ENCODE peak calls at places on chromosomes 6 and 20, in ten cellular contexts. A, W, N, I, T, Z, L, O, D and P are unnamed samples.

GRCh38 chr6:37819802-37820712 is 530 bp downstream of the ZFAND3 start:
- DNase-seq in A (peak), W (no peak), N (peak), I (peak), T (peak), Z (peak), L (no peak), O (peak), D (peak), P (no peak)

GRCh38 chr20:23928788-23929187 is 49.2 kb upstream of the CST5 start:
- DNase-seq in A (no peak), W (no peak), N (no peak), I (no peak), T (no peak), Z (no peak), L (no peak), O (no peak), D (no peak), P (no peak)

GRCh38 chr20:17557675-17558006 is 12.2 kb upstream of the DSTN start:
- DNase-seq in A (peak), W (no peak), N (peak), I (no peak), T (peak), Z (no peak), L (no peak), O (peak), D (no peak), P (no peak)

GRCh38 chr6:135759831-135760230 is 91.7 kb upstream of the PDE7B start:
- DNase-seq in A (peak), W (no peak), N (no peak), I (no peak), T (peak), Z (no peak), L (no peak), O (no peak), D (no peak), P (no peak)

GRCh38 chr20:1854246-1854645 is 41.0 kb upstream of the SIRPA start:
- DNase-seq in A (no peak), W (no peak), N (no peak), I (no peak), T (no peak), Z (no peak), L (no peak), O (no peak), D (no peak), P (no peak)

GRCh38 chr6:166614589-166614988 is 12.5 kb downstream of the RPS6KA2 start:
- DNase-seq in A (peak), W (no peak), N (peak), I (no peak), T (no peak), Z (no peak), L (no peak), O (no peak), D (no peak), P (no peak)

GRCh38 chr6:79868098-79868722 is 79.1 kb downstream of the ELOVL4 start:
- DNase-seq in A (peak), W (peak), N (peak), I (peak), T (peak), Z (no peak), L (peak), O (no peak), D (peak), P (peak)

GRCh38 chr6:139205843-139206242 is 71.0 kb downstream of the HECA start:
- DNase-seq in A (no peak), W (no peak), N (no peak), I (no peak), T (no peak), Z (no peak), L (no peak), O (no peak), D (no peak), P (no peak)

GRCh38 chr6:25882066-25882496 is 8.0 kb upstream of the SLC17A3 start:
- DNase-seq in A (peak), W (no peak), N (no peak), I (peak), T (peak), Z (peak), L (no peak), O (peak), D (no peak), P (no peak)

GRCh38 chr20:3652217-3652616 is 11.0 kb downstream of the GFRA4 start:
- DNase-seq in A (no peak), W (no peak), N (no peak), I (no peak), T (no peak), Z (no peak), L (no peak), O (peak), D (no peak), P (no peak)

GRCh38 chr6:91155129-91155528 is 568.3 kb upstream of the MAP3K7 start:
- DNase-seq in A (no peak), W (no peak), N (no peak), I (peak), T (no peak), Z (no peak), L (no peak), O (no peak), D (no peak), P (no peak)

GRCh38 chr20:38137441-38138037 is 27.5 kb downstream of the TGM2 start:
- DNase-seq in A (no peak), W (no peak), N (no peak), I (no peak), T (no peak), Z (no peak), L (no peak), O (no peak), D (no peak), P (no peak)

GRCh38 chr20:50280851-50281655 is 90.4 kb downstream of the CEBPB start:
- DNase-seq in A (no peak), W (no peak), N (no peak), I (no peak), T (no peak), Z (no peak), L (no peak), O (no peak), D (no peak), P (no peak)

GRCh38 chr20:50282592-50283241 is 92.1 kb downstream of the CEBPB start:
- DNase-seq in A (no peak), W (no peak), N (no peak), I (no peak), T (no peak), Z (no peak), L (no peak), O (no peak), D (no peak), P (no peak)

GRCh38 chr20:50279988-50280850 is 89.6 kb downstream of the CEBPB start:
- DNase-seq in A (no peak), W (no peak), N (no peak), I (no peak), T (no peak), Z (no peak), L (no peak), O (no peak), D (no peak), P (no peak)

GRCh38 chr20:50283370-50283769 is 92.7 kb downstream of the CEBPB start:
- DNase-seq in A (no peak), W (no peak), N (no peak), I (no peak), T (no peak), Z (no peak), L (no peak), O (no peak), D (no peak), P (no peak)

GRCh38 chr20:50281831-50282591 is 91.4 kb downstream of the CEBPB start:
- DNase-seq in A (no peak), W (no peak), N (no peak), I (peak), T (peak), Z (no peak), L (no peak), O (no peak), D (no peak), P (no peak)
- TF ChIP-seq CTCF in A (peak), W (no peak), N (peak), I (peak), T (peak), Z (no peak), L (no peak), O (no peak), D (peak), P (no peak)

DNA sequence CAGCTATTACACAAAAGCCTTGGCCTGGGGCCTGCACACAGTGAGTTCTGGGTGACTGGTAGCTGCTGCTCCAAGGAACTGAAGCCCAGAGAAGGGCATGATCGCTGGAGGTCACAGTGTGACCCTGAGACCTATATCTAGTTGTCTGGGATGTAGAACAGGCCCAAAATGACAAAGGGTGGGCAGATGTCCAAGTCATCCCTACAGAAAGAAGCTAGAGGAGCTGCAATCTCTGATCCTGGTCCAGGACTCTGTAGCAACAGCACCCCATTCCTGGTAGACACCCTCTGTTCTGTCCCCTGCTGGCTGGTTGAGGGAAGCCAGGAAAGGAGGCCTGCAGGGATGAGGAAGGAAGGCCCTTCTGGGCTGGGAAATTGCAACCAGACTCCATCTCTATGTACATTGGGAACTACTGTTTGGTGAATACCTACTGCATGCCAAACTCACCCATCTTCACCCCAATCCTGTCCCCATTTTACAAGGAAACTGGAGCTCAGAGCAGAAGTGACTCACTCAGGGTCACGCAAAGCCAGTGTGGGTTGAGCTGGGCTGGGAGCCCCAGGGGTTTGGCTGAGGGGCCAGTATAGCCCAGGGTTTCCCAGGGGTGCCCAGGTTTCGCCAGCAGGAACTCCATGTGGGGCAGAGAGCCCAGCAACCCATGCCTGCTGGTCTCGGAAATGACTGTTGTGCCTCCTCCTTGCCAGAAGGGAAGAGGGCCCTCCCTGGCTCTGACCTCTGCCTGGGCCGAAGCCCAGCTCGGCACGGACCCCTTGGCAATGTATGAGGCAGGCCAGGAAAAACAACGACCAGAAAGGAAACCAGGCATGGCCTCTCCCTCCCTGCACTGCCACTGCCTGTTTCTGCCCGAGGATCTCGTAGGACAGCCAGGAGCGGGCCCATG is 44.9 kb upstream of the TLDC2 start:
- DNase-seq in A (peak), W (no peak), N (peak), I (no peak), T (no peak), Z (no peak), L (no peak), O (no peak), D (no peak), P (no peak)
- TF ChIP-seq CTCF in A (peak), W (no peak), N (no peak), I (peak), T (no peak), Z (peak), L (peak), O (no peak), D (no peak), P (peak)

DNA sequence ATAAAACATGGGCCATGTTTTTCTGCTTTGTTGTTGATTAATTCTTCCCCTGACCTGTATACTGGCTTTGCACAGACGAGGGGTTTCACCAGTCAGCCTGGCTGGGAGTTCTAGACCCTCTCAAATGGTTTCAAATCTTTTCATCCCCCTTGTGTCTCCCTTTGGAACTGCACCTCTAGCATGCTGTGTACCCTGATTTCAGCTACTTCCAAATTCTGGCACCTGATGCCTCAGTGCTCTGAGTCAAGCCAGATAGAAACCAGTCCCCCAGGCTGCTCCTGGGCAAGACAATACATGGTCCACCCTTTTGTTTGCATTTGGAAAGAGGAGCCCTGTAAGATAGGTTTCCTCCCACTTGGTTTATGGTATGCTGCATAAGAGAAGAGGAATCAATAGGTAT is 290.2 kb downstream of the BTBD3 start:
- DNase-seq in A (peak), W (no peak), N (peak), I (peak), T (peak), Z (no peak), L (peak), O (peak), D (peak), P (no peak)
- TF ChIP-seq CTCF in A (peak), W (no peak), N (peak), I (peak), T (no peak), Z (peak), L (peak), O (peak), D (peak), P (peak)

GRCh38 chr20:33914871-33915270 is 78.8 kb upstream of the RALY start:
- DNase-seq in A (peak), W (no peak), N (peak), I (no peak), T (peak), Z (no peak), L (peak), O (no peak), D (peak), P (no peak)
- TF ChIP-seq CTCF in A (peak), W (no peak), N (no peak), I (no peak), T (no peak), Z (no peak), L (peak), O (no peak), D (peak), P (peak)

GRCh38 chr6:157524735-157525134 is 143.7 kb downstream of the ZDHHC14 start:
- DNase-seq in A (no peak), W (no peak), N (no peak), I (no peak), T (no peak), Z (no peak), L (no peak), O (no peak), D (no peak), P (no peak)
- TF ChIP-seq CTCF in A (no peak), W (no peak), N (no peak), I (no peak), T (no peak), Z (no peak), L (no peak), O (no peak), D (no peak), P (no peak)

DNA sequence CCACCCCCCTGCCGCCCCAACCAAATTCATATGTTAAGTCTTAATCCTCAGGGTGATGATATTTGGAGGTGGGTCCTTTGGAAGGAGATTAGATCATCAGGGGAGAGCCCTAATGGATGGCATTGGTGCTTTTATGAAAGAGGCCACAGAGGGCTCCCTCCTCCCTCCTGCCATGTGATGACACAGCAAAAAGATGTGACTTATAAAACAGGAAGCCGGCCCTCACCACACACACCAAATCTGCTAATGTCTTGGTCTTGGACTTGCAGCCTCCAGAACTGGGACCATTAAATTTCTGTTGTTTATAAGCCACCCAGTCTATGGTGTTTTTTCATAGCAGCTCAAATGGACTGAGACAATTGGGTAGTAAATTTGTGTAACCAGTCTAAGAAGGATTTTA is 176.3 kb downstream of the ADGRG6 start:
- DNase-seq in A (peak), W (no peak), N (peak), I (peak), T (peak), Z (no peak), L (no peak), O (no peak), D (no peak), P (no peak)
- TF ChIP-seq CTCF in A (no peak), W (no peak), N (no peak), I (no peak), T (no peak), Z (no peak), L (no peak), O (no peak), D (no peak), P (no peak)

GRCh38 chr20:32034581-32035397 is 17.3 kb upstream of the HCK start:
- DNase-seq in A (no peak), W (no peak), N (peak), I (no peak), T (peak), Z (no peak), L (no peak), O (no peak), D (no peak), P (no peak)
- TF ChIP-seq CTCF in A (peak), W (peak), N (peak), I (peak), T (peak), Z (no peak), L (peak), O (no peak), D (no peak), P (peak)

DNA sequence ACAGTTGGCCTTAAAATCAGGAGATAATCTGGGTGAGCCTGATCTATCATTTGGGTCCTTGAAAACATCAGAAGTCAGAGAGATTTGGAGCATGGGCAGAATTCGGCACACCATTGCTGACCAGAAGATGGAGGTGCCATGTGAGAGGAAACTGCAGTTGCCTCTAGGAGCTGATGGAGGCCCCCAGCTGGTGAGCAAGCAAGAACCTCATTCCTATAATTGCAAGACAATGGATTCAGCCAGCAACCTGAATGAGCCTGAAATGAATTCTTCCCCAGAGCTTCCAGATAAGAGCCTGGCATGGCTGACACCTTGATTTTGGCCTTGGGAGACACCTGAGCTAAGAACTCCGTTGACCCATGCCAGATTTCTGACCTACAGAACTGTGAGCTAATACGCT is 76.3 kb upstream of the FYN start:
- DNase-seq in A (no peak), W (no peak), N (no peak), I (peak), T (no peak), Z (no peak), L (no peak), O (no peak), D (no peak), P (no peak)
- TF ChIP-seq CTCF in A (no peak), W (no peak), N (no peak), I (no peak), T (no peak), Z (no peak), L (no peak), O (no peak), D (no peak), P (no peak)

GRCh38 chr6:12286381-12287132 is 3.6 kb upstream of the EDN1 start:
- DNase-seq in A (peak), W (no peak), N (peak), I (no peak), T (no peak), Z (no peak), L (no peak), O (no peak), D (no peak), P (no peak)

GRCh38 chr6:12280458-12280857 is 9.7 kb upstream of the EDN1 start:
- DNase-seq in A (peak), W (no peak), N (peak), I (no peak), T (peak), Z (no peak), L (no peak), O (no peak), D (no peak), P (no peak)

GRCh38 chr6:12280901-12281300 is 9.3 kb upstream of the EDN1 start:
- DNase-seq in A (no peak), W (no peak), N (no peak), I (no peak), T (no peak), Z (no peak), L (no peak), O (no peak), D (no peak), P (no peak)

GRCh38 chr6:12288211-12288618 is 1.9 kb upstream of the EDN1 start:
- DNase-seq in A (no peak), W (peak), N (peak), I (no peak), T (peak), Z (no peak), L (no peak), O (peak), D (no peak), P (no peak)

DNA sequence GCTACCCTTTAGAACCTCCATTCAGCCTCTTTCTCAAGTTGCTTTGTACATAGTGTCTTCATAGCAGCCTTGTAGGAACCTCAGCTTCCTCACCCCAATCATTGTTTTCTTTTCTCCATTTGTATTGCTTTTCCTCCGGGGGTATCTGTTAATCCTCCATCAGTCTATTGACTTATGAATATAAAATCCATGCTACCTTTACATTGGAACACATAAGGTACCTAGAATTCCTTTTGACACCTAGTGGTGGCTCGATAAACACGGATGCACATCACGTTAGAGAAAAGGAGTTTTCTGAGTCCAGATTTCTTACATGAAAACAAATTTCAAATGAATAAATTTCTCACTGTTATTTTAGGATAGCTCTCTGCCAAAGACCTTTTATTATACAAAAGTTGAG is 6.3 kb upstream of the EDN1 start:
- DNase-seq in A (no peak), W (no peak), N (no peak), I (no peak), T (no peak), Z (no peak), L (no peak), O (no peak), D (no peak), P (no peak)
- TF ChIP-seq CTCF in A (no peak), W (no peak), N (no peak), I (peak), T (peak), Z (no peak), L (no peak), O (no peak), D (no peak), P (no peak)